ENCODE peak calls at places on chromosome 12, in five cellular contexts. One of them, this sample, is unnamed.

GRCh38 chr12:64476844-64477243 is 24.9 kb downstream of the TBK1 start:
- DNase-seq in uterus: no peak
- DNase-seq in tibial artery: no peak
- DNase-seq in astrocyte: no peak
- DNase-seq in endothelial cell: no peak
- DNase-seq in this sample: no peak

GRCh38 chr12:103442822-103443221 is 52.9 kb downstream of the C12orf42 start:
- DNase-seq in uterus: no peak
- DNase-seq in tibial artery: no peak
- DNase-seq in astrocyte: no peak
- DNase-seq in endothelial cell: no peak
- DNase-seq in this sample: no peak

GRCh38 chr12:55797068-55797467 is 20.5 kb downstream of the SARNP start:
- DNase-seq in uterus: peak
- DNase-seq in tibial artery: no peak
- DNase-seq in astrocyte: peak
- DNase-seq in endothelial cell: peak
- DNase-seq in this sample: peak

GRCh38 chr12:70618371-70618770 is 18.9 kb downstream of the PTPRB start:
- DNase-seq in uterus: no peak
- DNase-seq in tibial artery: no peak
- DNase-seq in astrocyte: peak
- DNase-seq in endothelial cell: no peak
- DNase-seq in this sample: no peak

GRCh38 chr12:127485528-127485927 is 781.4 kb upstream of the TMEM132C start:
- DNase-seq in uterus: no peak
- DNase-seq in tibial artery: no peak
- DNase-seq in astrocyte: peak
- DNase-seq in endothelial cell: no peak
- DNase-seq in this sample: peak

GRCh38 chr12:26062566-26062965 is 62.3 kb downstream of the BHLHE41 start:
- DNase-seq in uterus: no peak
- DNase-seq in tibial artery: no peak
- DNase-seq in astrocyte: peak
- DNase-seq in endothelial cell: no peak
- DNase-seq in this sample: no peak

GRCh38 chr12:56631790-56632700 is 1.9 kb upstream of the BAZ2A start:
- DNase-seq in uterus: peak
- DNase-seq in tibial artery: peak
- DNase-seq in astrocyte: no peak
- DNase-seq in endothelial cell: peak
- DNase-seq in this sample: peak

GRCh38 chr12:6647083-6647604 is at the start of gene ACRBP:
- DNase-seq in uterus: peak
- DNase-seq in tibial artery: peak
- DNase-seq in astrocyte: peak
- DNase-seq in endothelial cell: peak
- DNase-seq in this sample: peak

GRCh38 chr12:74021937-74022336 is 515.7 kb upstream of the ATXN7L3B start:
- DNase-seq in uterus: no peak
- DNase-seq in tibial artery: no peak
- DNase-seq in astrocyte: peak
- DNase-seq in endothelial cell: peak
- DNase-seq in this sample: peak

GRCh38 chr12:78120866-78121590 is 290.3 kb downstream of the NAV3 start:
- DNase-seq in uterus: no peak
- DNase-seq in tibial artery: no peak
- DNase-seq in astrocyte: no peak
- DNase-seq in endothelial cell: no peak
- DNase-seq in this sample: no peak
- TF ChIP-seq CTCF in uterus: no peak
- TF ChIP-seq CTCF in tibial artery: no peak
- TF ChIP-seq CTCF in astrocyte: no peak
- TF ChIP-seq CTCF in endothelial cell: no peak
- TF ChIP-seq CTCF in this sample: no peak

GRCh38 chr12:20792971-20793370 is 17.5 kb upstream of the SLCO1B3 start:
- DNase-seq in uterus: no peak
- DNase-seq in tibial artery: no peak
- DNase-seq in astrocyte: no peak
- DNase-seq in endothelial cell: no peak
- DNase-seq in this sample: no peak

GRCh38 chr12:20800160-20800559 is 10.3 kb upstream of the SLCO1B3 start:
- DNase-seq in uterus: no peak
- DNase-seq in tibial artery: no peak
- DNase-seq in astrocyte: no peak
- DNase-seq in endothelial cell: no peak
- DNase-seq in this sample: no peak

GRCh38 chr12:20801035-20801434 is 9.5 kb upstream of the SLCO1B3 start:
- DNase-seq in uterus: no peak
- DNase-seq in tibial artery: no peak
- DNase-seq in astrocyte: no peak
- DNase-seq in endothelial cell: no peak
- DNase-seq in this sample: no peak

DNA sequence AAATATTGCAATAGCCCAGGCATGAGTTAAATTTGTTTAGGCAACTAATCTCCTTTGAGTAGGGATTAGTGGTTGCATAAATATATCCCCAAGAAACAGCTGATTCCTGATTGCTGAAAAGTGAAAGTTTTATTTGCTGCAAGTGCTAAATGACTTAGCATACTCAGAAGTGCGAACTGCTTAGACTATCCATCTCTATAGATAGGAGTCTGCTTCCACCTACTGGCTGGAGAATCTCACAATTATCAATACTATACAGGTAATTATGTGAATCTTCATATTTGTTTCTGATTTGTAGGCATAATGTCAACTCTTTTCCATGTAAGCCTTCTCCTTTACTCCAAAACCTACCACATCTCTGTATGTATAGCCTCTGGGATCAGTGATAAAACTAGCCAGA is 11.9 kb upstream of the SLCO1B3 start:
- DNase-seq in uterus: no peak
- DNase-seq in tibial artery: no peak
- DNase-seq in astrocyte: peak
- DNase-seq in endothelial cell: no peak
- DNase-seq in this sample: no peak
- TF ChIP-seq CTCF in uterus: peak
- TF ChIP-seq CTCF in tibial artery: peak
- TF ChIP-seq CTCF in astrocyte: peak
- TF ChIP-seq CTCF in endothelial cell: peak
- TF ChIP-seq CTCF in this sample: no peak

DNA sequence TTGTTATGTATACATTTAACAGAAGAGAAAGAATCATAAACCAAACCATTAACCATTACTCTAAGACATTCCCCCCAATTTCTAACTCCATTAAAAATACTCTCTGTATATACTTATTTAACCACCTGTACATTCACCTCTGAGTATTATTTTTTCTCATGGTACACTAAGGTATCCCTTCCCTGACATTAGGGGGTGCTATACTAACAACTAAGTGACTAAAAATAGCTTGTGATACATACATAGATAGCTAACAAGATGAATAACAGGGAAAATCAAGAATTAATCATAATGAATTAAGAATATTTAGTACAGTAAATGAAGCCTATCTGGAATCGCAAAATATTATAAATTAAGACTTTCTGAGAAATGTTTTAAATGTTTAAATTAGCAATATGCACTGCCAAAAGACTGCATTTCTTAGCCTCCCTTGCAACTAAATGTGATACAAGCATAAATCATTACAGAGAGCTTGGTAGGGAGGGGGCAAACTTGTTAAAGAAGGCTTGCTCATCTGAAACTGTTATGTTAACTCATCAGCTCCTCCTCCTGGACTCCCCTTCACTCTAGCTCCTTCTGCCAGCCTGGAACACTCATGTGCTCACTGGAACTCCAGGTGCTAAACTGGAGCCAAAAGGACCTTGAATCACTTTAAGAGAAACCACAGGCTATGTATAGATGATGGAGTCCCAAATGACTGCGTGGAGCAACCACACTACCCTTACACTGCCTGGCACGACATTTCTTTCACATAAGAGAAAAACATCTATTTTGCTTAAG is 14.9 kb downstream of the C2CD5 start:
- DNase-seq in uterus: no peak
- DNase-seq in tibial artery: no peak
- DNase-seq in astrocyte: peak
- DNase-seq in endothelial cell: no peak
- DNase-seq in this sample: no peak
- TF ChIP-seq CTCF in uterus: peak
- TF ChIP-seq CTCF in tibial artery: peak
- TF ChIP-seq CTCF in astrocyte: peak
- TF ChIP-seq CTCF in endothelial cell: peak
- TF ChIP-seq CTCF in this sample: peak

DNA sequence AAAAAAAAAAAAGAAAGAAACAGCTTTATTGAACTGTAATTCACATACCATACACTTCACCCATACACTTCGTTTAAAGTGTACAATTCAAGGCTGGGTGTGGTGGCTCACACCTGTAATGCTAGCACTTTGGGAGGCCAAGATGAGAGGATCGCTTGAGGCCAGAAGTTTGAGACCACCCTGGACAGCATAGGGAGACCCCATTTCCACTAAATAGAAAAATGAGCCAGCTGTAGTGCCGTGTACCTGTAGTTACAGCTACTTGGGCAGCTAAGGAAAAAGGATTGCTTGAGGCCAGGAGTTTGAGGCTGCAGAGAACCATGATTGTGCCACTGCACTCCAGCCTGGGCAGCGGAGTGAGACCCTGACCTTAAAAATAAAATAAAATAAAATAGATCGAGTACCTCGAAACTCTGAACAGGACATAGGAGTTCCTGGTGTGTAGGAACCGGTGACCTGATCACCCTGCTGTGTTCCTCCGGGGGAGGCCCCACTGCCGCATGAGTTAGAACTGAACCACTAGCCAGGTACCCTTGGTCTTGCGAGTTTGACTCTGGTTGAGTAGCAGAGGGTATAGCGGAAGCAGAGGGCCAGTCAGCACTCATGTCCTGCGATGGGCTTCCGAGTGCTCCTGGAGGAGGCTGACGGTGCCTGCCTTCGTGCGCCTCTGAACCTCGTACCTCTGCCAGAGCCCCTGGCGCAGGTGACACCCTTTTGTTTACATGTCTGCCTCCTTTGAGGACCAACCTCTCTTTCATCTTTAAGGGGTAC is 80.0 kb downstream of the B4GALNT3 start:
- DNase-seq in uterus: no peak
- DNase-seq in tibial artery: no peak
- DNase-seq in astrocyte: no peak
- DNase-seq in endothelial cell: no peak
- DNase-seq in this sample: no peak
- TF ChIP-seq CTCF in uterus: no peak
- TF ChIP-seq CTCF in tibial artery: no peak
- TF ChIP-seq CTCF in astrocyte: no peak
- TF ChIP-seq CTCF in endothelial cell: no peak
- TF ChIP-seq CTCF in this sample: no peak

DNA sequence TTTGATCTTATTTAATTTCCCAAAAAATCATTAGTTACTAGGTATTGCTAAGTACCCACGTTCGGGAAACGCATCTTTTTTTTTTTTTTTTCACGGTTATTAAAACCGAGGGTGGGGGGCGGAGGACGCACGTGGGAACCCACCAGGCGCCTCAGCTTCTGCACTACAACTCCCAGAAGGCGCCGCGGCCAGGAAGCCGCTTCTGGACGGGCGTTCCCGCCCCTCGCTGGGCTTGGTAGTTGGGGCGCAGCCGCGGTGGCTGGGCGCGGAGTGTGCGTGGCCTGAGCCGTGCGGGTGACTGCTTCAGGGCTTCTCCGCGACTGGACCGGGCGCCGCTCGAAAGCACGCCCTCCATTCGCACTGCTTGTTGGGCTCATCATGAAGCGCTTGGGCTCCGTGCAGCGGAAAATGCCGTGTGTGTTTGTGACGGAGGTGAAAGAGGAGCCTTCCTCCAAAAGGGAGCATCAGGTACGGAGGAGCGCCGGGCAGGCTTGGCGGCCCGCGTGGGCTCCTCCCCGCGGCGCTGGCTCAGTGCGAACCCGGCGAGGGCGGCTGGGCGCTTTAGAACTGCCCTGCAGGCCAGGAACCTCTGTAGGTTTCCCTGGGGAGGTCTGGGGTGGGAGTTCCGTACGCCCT is 6.2 kb upstream of the C12orf50 start:
- DNase-seq in uterus: peak
- DNase-seq in tibial artery: peak
- DNase-seq in astrocyte: peak
- DNase-seq in endothelial cell: peak
- DNase-seq in this sample: peak
- TF ChIP-seq CTCF in uterus: no peak
- TF ChIP-seq CTCF in tibial artery: no peak
- TF ChIP-seq CTCF in astrocyte: no peak
- TF ChIP-seq CTCF in endothelial cell: no peak
- TF ChIP-seq CTCF in this sample: no peak

GRCh38 chr12:14994610-14995009 is 21.8 kb downstream of the PDE6H start:
- DNase-seq in uterus: no peak
- DNase-seq in tibial artery: no peak
- DNase-seq in astrocyte: peak
- DNase-seq in endothelial cell: no peak
- DNase-seq in this sample: no peak

GRCh38 chr12:14993537-14994266 is 20.9 kb downstream of the PDE6H start:
- DNase-seq in uterus: no peak
- DNase-seq in tibial artery: peak
- DNase-seq in astrocyte: peak
- DNase-seq in endothelial cell: no peak
- DNase-seq in this sample: peak

GRCh38 chr12:14997998-14998397 is 25.2 kb downstream of the PDE6H start:
- DNase-seq in uterus: no peak
- DNase-seq in tibial artery: no peak
- DNase-seq in astrocyte: no peak
- DNase-seq in endothelial cell: no peak
- DNase-seq in this sample: no peak

GRCh38 chr12:14993117-14993516 is 20.3 kb downstream of the PDE6H start:
- DNase-seq in uterus: no peak
- DNase-seq in tibial artery: no peak
- DNase-seq in astrocyte: peak
- DNase-seq in endothelial cell: no peak
- DNase-seq in this sample: no peak

DNA sequence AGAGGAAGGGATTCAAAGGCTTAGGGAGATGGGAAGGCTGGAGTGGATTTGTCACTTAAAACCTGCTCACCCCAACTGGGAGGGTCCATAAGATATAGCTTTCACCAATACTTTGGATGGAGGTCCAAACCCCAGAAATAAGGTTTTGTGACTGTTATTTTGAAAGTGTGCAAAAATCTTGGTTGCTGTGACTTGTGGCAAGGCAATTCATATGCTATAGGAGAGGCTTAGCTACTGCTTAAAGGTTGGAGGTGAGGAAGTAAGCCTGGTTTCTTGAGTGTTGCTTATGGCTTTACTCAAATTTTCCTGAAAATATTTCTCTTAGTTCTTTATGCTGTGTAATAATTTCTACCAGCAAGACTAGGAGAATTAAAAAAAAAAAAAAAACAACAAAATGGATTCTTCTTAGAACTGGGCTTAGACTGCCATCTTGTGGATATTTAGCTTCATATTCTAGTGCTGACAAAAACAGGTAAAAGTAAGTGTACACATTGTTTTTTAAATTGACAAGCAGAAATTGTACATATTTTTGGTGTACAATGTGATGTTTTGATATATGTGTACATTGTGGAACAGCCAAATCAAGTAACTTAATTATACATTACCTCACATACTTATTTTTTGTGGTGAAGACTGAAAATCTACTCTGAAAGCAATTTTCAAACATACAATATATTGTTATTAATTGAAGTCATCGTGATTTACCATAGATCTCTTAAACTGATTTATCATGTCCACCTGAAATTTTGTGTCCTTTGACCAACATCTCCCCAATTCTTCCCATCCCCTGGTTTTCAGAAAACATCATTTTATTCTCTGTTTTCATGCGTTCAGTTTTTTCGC is 23.0 kb downstream of the PDE6H start:
- DNase-seq in uterus: no peak
- DNase-seq in tibial artery: no peak
- DNase-seq in astrocyte: peak
- DNase-seq in endothelial cell: no peak
- DNase-seq in this sample: no peak
- TF ChIP-seq CTCF in uterus: peak
- TF ChIP-seq CTCF in tibial artery: peak
- TF ChIP-seq CTCF in astrocyte: peak
- TF ChIP-seq CTCF in endothelial cell: peak
- TF ChIP-seq CTCF in this sample: peak